ENCODE peak calls at places on chromosomes 12 and 14, in eight cellular contexts. A is HepG2, L is HL-60, X is K562, J is HCT116, B is GM23338, I is GM12878, E is SK-N-SH. C is an unnamed sample.
A peak's percentile ranks its signal among the peaks of the same experiment; 100 is the strongest.

GRCh38 chr14:96584199-96584906 is 82.2 kb downstream of the PAPOLA start:
- DNase-seq in A (peak; percentile 65), L (peak; percentile 66), X (peak; percentile 76), J (peak; percentile 33), B (peak; percentile 90), I (no peak), E (peak; percentile 88), C (peak; percentile 13)

GRCh38 chr12:65918057-65918456 is 93.8 kb downstream of the HMGA2 start:
- DNase-seq in A (no peak), L (no peak), X (no peak), J (no peak), B (no peak), I (no peak), E (no peak), C (no peak)

GRCh38 chr12:114011711-114012110 is 45.6 kb upstream of the RBM19 start:
- DNase-seq in A (no peak), L (no peak), X (no peak), J (no peak), B (no peak), I (no peak), E (no peak), C (no peak)

GRCh38 chr12:67667276-67668073 is 18.9 kb downstream of the DYRK2 start:
- DNase-seq in A (no peak), L (peak; percentile 73), X (no peak), J (no peak), B (no peak), I (no peak), E (no peak), C (no peak)

GRCh38 chr12:21559855-21560569 is 33.9 kb downstream of the SPX start:
- DNase-seq in A (no peak), L (no peak), X (no peak), J (no peak), B (no peak), I (no peak), E (no peak), C (no peak)

GRCh38 chr14:26887842-26888241 is 290.0 kb upstream of the NOVA1 start:
- DNase-seq in A (no peak), L (no peak), X (no peak), J (no peak), B (no peak), I (no peak), E (no peak), C (no peak)

GRCh38 chr12:109760031-109760929 is 46.7 kb downstream of the FAM222A start:
- DNase-seq in A (peak; percentile 65), L (peak; percentile 39), X (no peak), J (no peak), B (no peak), I (no peak), E (peak; percentile 22), C (no peak)

GRCh38 chr12:80053048-80053790 is 46.1 kb upstream of the OTOGL start:
- DNase-seq in A (no peak), L (no peak), X (no peak), J (no peak), B (no peak), I (no peak), E (peak; percentile 1), C (no peak)

GRCh38 chr12:79267580-79267979 is 403.0 kb downstream of the SYT1 start:
- DNase-seq in A (no peak), L (no peak), X (no peak), J (no peak), B (peak; percentile 16), I (no peak), E (no peak), C (no peak)

GRCh38 chr12:25591132-25591531 is 38.0 kb upstream of the LMNTD1 start:
- DNase-seq in A (no peak), L (no peak), X (no peak), J (no peak), B (peak; percentile 15), I (no peak), E (no peak), C (no peak)

GRCh38 chr14:28766505-28767238 is at the start of gene FOXG1:
- DNase-seq in A (no peak), L (no peak), X (peak; percentile 79), J (no peak), B (peak; percentile 88), I (no peak), E (peak; percentile 46), C (no peak)

GRCh38 chr12:15883536-15883935 is 1.3 kb downstream of the STRAP start:
- DNase-seq in A (no peak), L (no peak), X (no peak), J (no peak), B (no peak), I (no peak), E (no peak), C (no peak)

GRCh38 chr12:1284611-1285010 is 293.6 kb downstream of the ERC1 start:
- DNase-seq in A (no peak), L (no peak), X (no peak), J (no peak), B (no peak), I (no peak), E (no peak), C (no peak)

GRCh38 chr14:60807247-60807646 is 72.7 kb downstream of the MNAT1 start:
- DNase-seq in A (no peak), L (no peak), X (no peak), J (no peak), B (no peak), I (no peak), E (no peak), C (no peak)

GRCh38 chr14:24911324-24912095 is 138.4 kb downstream of the STXBP6 start:
- DNase-seq in A (no peak), L (peak; percentile 7), X (peak; percentile 9), J (no peak), B (no peak), I (peak; percentile 27), E (no peak), C (no peak)

GRCh38 chr12:124700810-124701594 is 133.6 kb upstream of the NCOR2 start:
- DNase-seq in A (no peak), L (no peak), X (no peak), J (no peak), B (peak; percentile 39), I (no peak), E (no peak), C (no peak)

GRCh38 chr14:21070610-21071224 is 613 bp downstream of the ARHGEF40 start:
- DNase-seq in A (peak; percentile 69), L (peak; percentile 77), X (peak; percentile 22), J (no peak), B (peak; percentile 82), I (no peak), E (peak; percentile 71), C (no peak)

GRCh38 chr12:91529829-91530228 is 347.2 kb upstream of the DCN start:
- DNase-seq in A (no peak), L (no peak), X (no peak), J (no peak), B (no peak), I (no peak), E (no peak), C (no peak)

GRCh38 chr14:57245941-57246340 is 22.8 kb downstream of the EXOC5 start:
- DNase-seq in A (no peak), L (no peak), X (no peak), J (no peak), B (no peak), I (no peak), E (no peak), C (no peak)

GRCh38 chr14:20799955-20800544 is 2.6 kb downstream of the RNASE1 start:
- DNase-seq in A (peak; percentile 30), L (peak; percentile 85), X (peak; percentile 70), J (no peak), B (peak; percentile 48), I (no peak), E (no peak), C (no peak)

GRCh38 chr14:56659964-56660551 is 80.5 kb downstream of the TMEM260 start:
- DNase-seq in A (peak; percentile 50), L (peak; percentile 18), X (peak; percentile 38), J (peak; percentile 32), B (peak; percentile 73), I (no peak), E (peak; percentile 60), C (peak; percentile 5)

GRCh38 chr14:105627701-105628100 is 101.3 kb downstream of the TMEM121 start:
- DNase-seq in A (no peak), L (no peak), X (no peak), J (no peak), B (no peak), I (no peak), E (no peak), C (no peak)

GRCh38 chr12:14774074-14774943 is 29.0 kb downstream of the WBP11 start:
- DNase-seq in A (peak; percentile 88), L (peak; percentile 38), X (no peak), J (peak; percentile 74), B (peak; percentile 99), I (peak; percentile 66), E (peak; percentile 87), C (peak; percentile 91)

GRCh38 chr14:60622920-60623263 is 26.4 kb downstream of the SIX1 start:
- DNase-seq in A (no peak), L (no peak), X (no peak), J (no peak), B (no peak), I (no peak), E (no peak), C (no peak)

GRCh38 chr12:116492703-116493324 is 66.4 kb upstream of the MAP1LC3B2 start:
- DNase-seq in A (no peak), L (no peak), X (peak; percentile 89), J (peak; percentile 79), B (peak; percentile 58), I (no peak), E (no peak), C (peak; percentile 41)

GRCh38 chr14:77026930-77027537 is 1.5 kb downstream of the IRF2BPL start:
- DNase-seq in A (no peak), L (no peak), X (peak; percentile 57), J (no peak), B (peak; percentile 55), I (no peak), E (peak; percentile 72), C (no peak)

GRCh38 chr14:106209745-106210144 is 683.4 kb downstream of the TMEM121 start:
- DNase-seq in A (no peak), L (no peak), X (no peak), J (no peak), B (no peak), I (no peak), E (no peak), C (no peak)

GRCh38 chr12:53805801-53806200 is 54.0 kb upstream of the CISTR start:
- DNase-seq in A (no peak), L (no peak), X (no peak), J (no peak), B (no peak), I (no peak), E (no peak), C (no peak)
- H3K27me3 ChIP-seq in A (no peaks in the 10 kb centered on the region), L (peaks cover 21% of the 10 kb centered on the region), X (peaks cover 8% of the 10 kb centered on the region), J (no peaks in the 10 kb centered on the region), B (peaks cover 35% of the 10 kb centered on the region), I (no peaks in the 10 kb centered on the region), E (peaks cover 57% of the 10 kb centered on the region), C (no peaks in the 10 kb centered on the region)

GRCh38 chr12:130877333-130877732 is 5.5 kb downstream of the RAN start:
- DNase-seq in A (no peak), L (no peak), X (no peak), J (no peak), B (no peak), I (no peak), E (no peak), C (no peak)
- TF ChIP-seq CTCF in A (no peak), L (no peak), X (no peak), J (no peak), B (no peak), I (no peak), E (no peak), C (no peak)

GRCh38 chr12:53171725-53172329 is 8.7 kb upstream of the ZNF740 start:
- DNase-seq in A (peak; percentile 34), L (no peak), X (peak; percentile 42), J (no peak), B (no peak), I (no peak), E (peak; percentile 62), C (no peak)
- TF ChIP-seq REST in A (no peak), L (no peak), X (no peak), J (no peak), B (no peak), I (no peak), E (no peak), C (no peak)

GRCh38 chr14:69863083-69863482 is 16.1 kb upstream of the SMOC1 start:
- DNase-seq in A (peak; percentile 52), L (no peak), X (no peak), J (no peak), B (no peak), I (no peak), E (no peak), C (no peak)
- H3K27me3 ChIP-seq in A (peaks cover 22% of the 10 kb centered on the region), L (no peaks in the 10 kb centered on the region), X (peaks cover 3% of the 10 kb centered on the region), J (peaks cover 5% of the 10 kb centered on the region), B (no peaks in the 10 kb centered on the region), I (peaks cover 6% of the 10 kb centered on the region), E (no peaks in the 10 kb centered on the region), C (peaks cover 2% of the 10 kb centered on the region)